ENCODE peak calls at places on chromosomes 3 and 15, in six cellular contexts. K, Y, E, C, B and M are unnamed samples. For H3K4me1 and H3K36me3, the result is how much of the 10 kb centered on the place peaks cover.

GRCh38 chr15:60899322-60899966 is 329.7 kb downstream of the RORA start:
- DNase-seq in K (no peak), Y (no peak), E (no peak), C (no peak), B (no peak), M (no peak)

GRCh38 chr15:44712108-44713005 is 1.0 kb downstream of the B2M start:
- DNase-seq in K (peak), Y (no peak), E (peak), C (peak), B (peak), M (no peak)

GRCh38 chr3:178203650-178204049 is 332.6 kb upstream of the KCNMB2 start:
- DNase-seq in K (no peak), Y (no peak), E (peak), C (no peak), B (peak), M (no peak)

GRCh38 chr15:36756707-36757106 is 177.3 kb downstream of the CDIN1 start:
- DNase-seq in K (no peak), Y (no peak), E (no peak), C (no peak), B (no peak), M (no peak)

GRCh38 chr15:92624401-92624991 is 31.1 kb downstream of the FAM174B start:
- DNase-seq in K (no peak), Y (no peak), E (peak), C (peak), B (peak), M (no peak)

GRCh38 chr3:14780927-14781507 is 37.7 kb upstream of the FGD5 start:
- DNase-seq in K (peak), Y (peak), E (peak), C (peak), B (peak), M (peak)

GRCh38 chr3:192482809-192483208 is 244.5 kb downstream of the FGF12 start:
- DNase-seq in K (no peak), Y (no peak), E (no peak), C (peak), B (peak), M (no peak)

GRCh38 chr3:46383211-46383945 is 12.6 kb downstream of the CCR5 start:
- DNase-seq in K (no peak), Y (no peak), E (no peak), C (no peak), B (no peak), M (no peak)

GRCh38 chr3:5733995-5734394 is 546.5 kb downstream of the EDEM1 start:
- DNase-seq in K (no peak), Y (no peak), E (no peak), C (no peak), B (no peak), M (no peak)

GRCh38 chr3:63364909-63365308 is 86.8 kb downstream of the SYNPR start:
- DNase-seq in K (no peak), Y (peak), E (no peak), C (no peak), B (peak), M (no peak)

GRCh38 chr3:15165061-15165460 is 41.0 kb upstream of the CAPN7 start:
- DNase-seq in K (no peak), Y (no peak), E (no peak), C (no peak), B (no peak), M (no peak)

GRCh38 chr3:126895178-126896066 is 87.5 kb upstream of the PLXNA1 start:
- DNase-seq in K (no peak), Y (peak), E (peak), C (no peak), B (peak), M (no peak)

GRCh38 chr3:15268033-15268631 is 62.1 kb downstream of the CAPN7 start:
- DNase-seq in K (peak), Y (peak), E (peak), C (peak), B (peak), M (peak)

GRCh38 chr3:25465266-25465860 is 37.3 kb downstream of the RARB start:
- DNase-seq in K (no peak), Y (no peak), E (no peak), C (no peak), B (no peak), M (no peak)

GRCh38 chr3:21109056-21109455 is 642.0 kb downstream of the ZNF385D start:
- DNase-seq in K (no peak), Y (no peak), E (no peak), C (no peak), B (no peak), M (no peak)

GRCh38 chr15:46280753-46281521 is 646.1 kb downstream of the SQOR start:
- DNase-seq in K (no peak), Y (peak), E (no peak), C (no peak), B (no peak), M (peak)

GRCh38 chr3:169772530-169772950 is 656 bp upstream of the MYNN start:
- DNase-seq in K (peak), Y (peak), E (peak), C (peak), B (peak), M (peak)

GRCh38 chr15:63109498-63110290 is 12.0 kb upstream of the LACTB start:
- DNase-seq in K (no peak), Y (no peak), E (no peak), C (peak), B (no peak), M (no peak)

GRCh38 chr15:32659340-32659831 is 17.9 kb downstream of the SCG5 start:
- DNase-seq in K (no peak), Y (no peak), E (peak), C (peak), B (peak), M (no peak)

GRCh38 chr3:78666458-78666800 is 1101.4 kb downstream of the ROBO1 start:
- DNase-seq in K (no peak), Y (no peak), E (peak), C (peak), B (peak), M (no peak)

GRCh38 chr3:126342991-126343661 is 14.1 kb downstream of the KLF15 start:
- DNase-seq in K (peak), Y (peak), E (no peak), C (no peak), B (no peak), M (peak)

GRCh38 chr3:101849714-101850326 is 506 bp downstream of the NFKBIZ start:
- DNase-seq in K (peak), Y (peak), E (peak), C (no peak), B (peak), M (no peak)

GRCh38 chr3:43817825-43818224 is 127.1 kb downstream of the ABHD5 start:
- DNase-seq in K (no peak), Y (no peak), E (no peak), C (no peak), B (no peak), M (no peak)

GRCh38 chr3:50607271-50608091 is 4.1 kb downstream of the CISH start:
- DNase-seq in K (no peak), Y (no peak), E (no peak), C (no peak), B (no peak), M (no peak)

GRCh38 chr15:26115229-26115943 is 252.3 kb upstream of the ATP10A start:
- DNase-seq in K (no peak), Y (no peak), E (no peak), C (no peak), B (peak), M (no peak)

GRCh38 chr3:11195721-11196332 is 41.5 kb downstream of the HRH1 start:
- DNase-seq in K (no peak), Y (no peak), E (peak), C (peak), B (peak), M (no peak)

GRCh38 chr15:21262851-21263400 is 177.4 kb downstream of the POTEB3 start:
- DNase-seq in K (no peak), Y (no peak), E (no peak), C (no peak), B (no peak), M (no peak)

GRCh38 chr15:40029979-40030893 is 8.7 kb downstream of the SRP14 start:
- DNase-seq in K (peak), Y (peak), E (no peak), C (no peak), B (peak), M (no peak)
- H3K4me1 ChIP-seq in K (under half), Y (under half), E (under half), C (under half), B (under half), M (under half)

GRCh38 chr3:143040264-143040879 is 39.0 kb downstream of the U2SURP start:
- DNase-seq in K (no peak), Y (peak), E (peak), C (peak), B (peak), M (no peak)

GRCh38 chr3:143037867-143038266 is 36.5 kb downstream of the U2SURP start:
- DNase-seq in K (no peak), Y (no peak), E (no peak), C (no peak), B (peak), M (no peak)

GRCh38 chr3:143041901-143042300 is 40.5 kb downstream of the U2SURP start:
- DNase-seq in K (no peak), Y (no peak), E (no peak), C (no peak), B (no peak), M (no peak)

GRCh38 chr3:143035466-143036214 is 34.3 kb downstream of the U2SURP start:
- DNase-seq in K (no peak), Y (no peak), E (peak), C (no peak), B (peak), M (no peak)

DNA sequence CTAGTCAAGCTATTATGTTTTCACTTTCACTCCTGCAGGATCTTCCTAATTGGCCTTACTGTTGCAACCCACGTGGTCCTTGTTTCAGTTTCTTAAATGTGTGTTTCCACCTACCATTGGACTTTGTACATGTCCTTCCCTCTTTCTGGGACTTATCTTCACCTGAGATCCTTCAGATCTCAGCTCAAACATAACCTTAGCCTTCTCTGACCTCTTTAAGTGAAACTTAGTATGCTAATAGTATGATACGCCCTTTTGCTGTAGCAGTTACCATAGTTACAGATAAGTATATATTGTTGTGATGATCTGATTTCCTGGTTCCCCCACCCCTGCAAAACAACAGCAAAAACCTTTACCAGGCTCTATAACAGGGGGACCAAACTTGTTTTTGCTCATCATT is 35.2 kb downstream of the U2SURP start:
- DNase-seq in K (no peak), Y (no peak), E (no peak), C (no peak), B (no peak), M (no peak)
- H3K36me3 ChIP-seq in K (half or more), Y (half or more), E (half or more), C (under half), B (half or more), M (under half)

DNA sequence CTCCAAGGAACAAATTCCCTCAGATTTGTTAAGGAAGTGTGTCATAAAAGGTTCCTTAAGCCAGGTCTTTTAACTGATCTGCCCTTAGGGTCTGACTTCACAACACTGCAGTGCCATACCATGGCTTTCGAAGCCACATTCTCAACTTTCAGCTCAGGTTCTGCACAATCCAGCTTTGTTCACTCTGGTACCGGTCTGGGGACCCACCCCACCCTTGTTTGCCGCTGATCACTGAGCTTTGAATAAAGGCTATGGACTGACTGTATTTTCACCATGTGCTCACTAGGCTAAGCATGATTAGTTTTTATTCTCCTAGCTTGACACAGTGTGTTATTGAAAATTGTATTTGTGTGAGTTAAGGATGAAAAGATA is 15.9 kb downstream of the SNX1 start:
- DNase-seq in K (no peak), Y (no peak), E (no peak), C (no peak), B (no peak), M (no peak)
- H3K4me1 ChIP-seq in K (under half), Y (under half), E (half or more), C (under half), B (under half), M (under half)

GRCh38 chr3:9715127-9715526 is 11.5 kb downstream of the CPNE9 start:
- DNase-seq in K (no peak), Y (no peak), E (no peak), C (no peak), B (no peak), M (no peak)
- H3K36me3 ChIP-seq in K (under half), Y (under half), E (under half), C (under half), B (under half), M (under half)

DNA sequence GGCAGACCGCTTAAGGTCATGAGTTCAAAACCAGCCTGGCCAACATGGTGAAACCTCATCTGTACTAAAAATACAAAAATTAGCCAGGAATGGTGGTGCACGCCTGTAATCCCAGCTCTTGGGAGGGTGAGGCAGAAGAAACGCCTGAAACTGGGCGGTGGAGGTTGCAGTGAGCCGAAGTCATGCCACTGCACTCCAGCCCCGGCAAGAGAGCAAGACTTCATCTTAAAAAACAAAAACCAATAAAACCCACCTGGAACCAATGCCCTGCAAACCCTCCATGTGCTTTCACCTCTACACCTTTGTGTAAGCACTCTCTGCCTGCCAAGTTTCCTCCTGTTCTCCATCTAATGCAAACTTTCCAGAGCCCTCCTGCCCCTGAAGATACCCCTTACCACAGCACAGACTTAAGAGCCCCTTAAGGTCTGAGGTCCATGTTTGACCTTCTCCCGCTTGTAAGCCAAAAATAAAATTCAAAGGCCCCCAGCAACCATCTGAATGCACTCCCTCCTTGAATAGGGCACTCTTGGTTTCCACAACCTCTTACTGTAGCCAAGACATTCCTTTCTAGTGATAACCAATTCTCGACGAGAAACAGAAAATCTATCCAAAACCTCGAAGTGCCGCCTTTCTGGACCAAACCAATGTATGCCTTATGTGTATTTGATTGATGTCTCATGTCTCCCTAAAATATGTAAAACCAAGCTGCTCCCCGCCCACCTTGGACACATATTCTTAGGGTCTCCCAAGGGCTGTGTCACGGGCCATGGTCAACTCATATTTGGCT is 3.0 kb downstream of the RPL32 start:
- DNase-seq in K (no peak), Y (no peak), E (no peak), C (peak), B (peak), M (no peak)
- H3K4me1 ChIP-seq in K (under half), Y (under half), E (under half), C (under half), B (under half), M (under half)

GRCh38 chr3:197953325-197953724 is 3.3 kb downstream of the RPL35A start:
- DNase-seq in K (no peak), Y (no peak), E (no peak), C (no peak), B (no peak), M (no peak)
- H3K36me3 ChIP-seq in K (half or more), Y (under half), E (half or more), C (under half), B (half or more), M (under half)

DNA sequence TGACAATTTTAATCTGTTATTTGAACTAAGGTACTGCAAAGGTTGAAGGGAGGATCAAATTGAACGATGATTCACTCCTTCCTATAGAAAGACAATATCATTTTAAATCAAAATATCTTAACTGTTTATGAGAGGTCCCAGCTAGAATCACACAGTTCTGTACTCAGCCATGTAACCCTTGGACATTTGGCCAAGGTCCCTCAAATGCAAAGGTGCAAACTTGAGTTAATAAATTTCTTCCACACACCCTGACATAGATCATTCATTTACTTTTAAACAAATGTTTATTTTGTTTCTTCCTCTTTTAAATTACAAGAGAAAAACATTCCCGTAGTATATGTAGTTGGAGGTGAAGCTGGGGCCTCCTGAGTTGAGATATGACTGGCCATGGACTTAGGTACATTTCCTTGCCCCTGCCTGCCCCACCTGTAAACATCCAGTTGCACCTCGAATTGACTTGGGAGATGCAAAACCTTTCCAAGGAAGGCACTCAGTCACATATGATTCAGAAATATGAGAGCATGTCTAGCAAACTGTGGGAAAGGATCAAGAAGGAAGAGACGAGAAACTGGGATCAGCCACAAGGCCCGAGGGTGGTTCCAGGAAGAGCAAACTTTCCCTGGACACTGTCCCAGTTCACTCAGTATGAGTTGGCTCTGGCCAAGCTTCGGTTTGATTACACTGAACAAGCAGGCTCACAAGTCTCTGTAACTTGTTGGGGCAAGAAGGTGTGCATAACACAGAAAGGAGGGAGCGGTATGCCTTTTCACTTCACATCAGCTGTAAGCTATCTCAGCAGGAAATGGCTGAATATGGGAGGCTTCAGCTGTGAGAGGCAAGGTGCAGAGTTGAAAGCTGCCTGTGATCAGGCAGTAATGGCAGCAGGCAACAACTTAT is 6.7 kb downstream of the TNFSF10 start:
- DNase-seq in K (no peak), Y (no peak), E (peak), C (peak), B (peak), M (no peak)
- H3K4me1 ChIP-seq in K (under half), Y (under half), E (under half), C (under half), B (under half), M (under half)

DNA sequence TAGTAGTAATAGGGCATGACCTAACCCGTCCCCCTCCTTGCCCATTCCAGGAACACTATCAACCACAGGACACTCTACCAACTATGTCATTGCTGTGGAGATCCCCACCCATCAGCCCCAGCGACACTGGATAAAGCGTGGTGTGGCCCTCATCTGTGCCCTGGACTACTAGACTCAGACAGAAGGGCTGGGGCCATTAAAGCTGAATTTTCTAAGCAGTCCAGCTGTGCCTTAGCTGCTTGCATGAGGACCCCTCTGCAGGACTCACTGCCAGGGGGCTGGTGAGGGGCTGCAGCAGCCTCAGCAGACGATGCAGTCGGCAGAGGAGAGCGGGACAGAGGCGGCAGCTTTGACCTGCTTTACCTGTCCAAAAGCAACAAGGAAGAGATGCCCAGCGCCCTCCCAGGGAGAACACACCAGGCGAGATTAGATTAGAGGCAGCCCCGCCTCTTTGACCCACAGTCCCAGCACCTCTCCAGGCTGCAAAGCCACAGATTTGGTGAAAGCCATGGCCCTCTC is 44.6 kb downstream of the SEMA3G start:
- DNase-seq in K (no peak), Y (no peak), E (no peak), C (no peak), B (no peak), M (no peak)
- H3K36me3 ChIP-seq in K (under half), Y (under half), E (half or more), C (under half), B (under half), M (under half)

GRCh38 chr3:135905058-135905724 is 60.3 kb upstream of the PPP2R3A start:
- DNase-seq in K (no peak), Y (peak), E (peak), C (peak), B (peak), M (no peak)
- H3K4me1 ChIP-seq in K (under half), Y (under half), E (under half), C (under half), B (under half), M (under half)